ENCODE peak calls at places on chromosomes 2 and 18, in eight cellular contexts. H is erythroblast, Z is RWPE1, Q is AG08395, J is Daoy, T is renal cortical epithelial cell, E is KBM-7, O is NCI-H1105. Y is an unnamed sample.

GRCh38 chr2:101793277-101793969 is 95.9 kb downstream of the MAP4K4 start:
- DNase-seq in H (no peak), Z (no peak), Q (no peak), J (no peak), T (no peak), E (no peak), O (peak), Y (no peak)

GRCh38 chr18:55863876-55864275 is 275.9 kb upstream of the TCF4 start:
- DNase-seq in H (no peak), Z (no peak), Q (peak), J (no peak), T (no peak), E (no peak), O (peak), Y (no peak)

GRCh38 chr2:169363570-169364150 is 1.3 kb upstream of the LRP2 start:
- DNase-seq in H (peak), Z (no peak), Q (peak), J (peak), T (no peak), E (peak), O (peak), Y (no peak)

GRCh38 chr18:26963292-26963691 is 97.8 kb upstream of the AQP4 start:
- DNase-seq in H (no peak), Z (no peak), Q (no peak), J (no peak), T (peak), E (no peak), O (no peak), Y (no peak)

GRCh38 chr18:33578371-33579146 is 540 bp downstream of the ASXL3 start:
- DNase-seq in H (peak), Z (no peak), Q (peak), J (peak), T (no peak), E (peak), O (peak), Y (no peak)

GRCh38 chr2:52964916-52965530 is 802.6 kb upstream of the CHAC2 start:
- DNase-seq in H (no peak), Z (no peak), Q (no peak), J (no peak), T (no peak), E (no peak), O (no peak), Y (no peak)

GRCh38 chr18:28766721-28767120 is 589.8 kb upstream of the CDH2 start:
- DNase-seq in H (no peak), Z (no peak), Q (no peak), J (no peak), T (no peak), E (no peak), O (no peak), Y (no peak)

GRCh38 chr18:14189858-14190257 is 57.6 kb upstream of the ZNF519 start:
- DNase-seq in H (no peak), Z (no peak), Q (no peak), J (peak), T (peak), E (no peak), O (no peak), Y (peak)

GRCh38 chr2:105299290-105299689 is 30.2 kb downstream of the TGFBRAP1 start:
- DNase-seq in H (peak), Z (no peak), Q (no peak), J (no peak), T (peak), E (peak), O (no peak), Y (no peak)

GRCh38 chr2:99811544-99811943 is 321.7 kb upstream of the REV1 start:
- DNase-seq in H (no peak), Z (peak), Q (peak), J (peak), T (no peak), E (no peak), O (no peak), Y (no peak)

GRCh38 chr2:219285894-219286425 is 6.8 kb downstream of the DNAJB2 start:
- DNase-seq in H (no peak), Z (peak), Q (peak), J (no peak), T (no peak), E (no peak), O (no peak), Y (no peak)

GRCh38 chr2:197777823-197778407 is 7.2 kb downstream of the BOLL start:
- DNase-seq in H (peak), Z (peak), Q (peak), J (peak), T (peak), E (peak), O (no peak), Y (no peak)

GRCh38 chr2:138081225-138082073 is 117.2 kb downstream of the HNMT start:
- DNase-seq in H (no peak), Z (no peak), Q (no peak), J (no peak), T (peak), E (no peak), O (no peak), Y (peak)

GRCh38 chr2:98759338-98759737 is 28.4 kb upstream of the MGAT4A start:
- DNase-seq in H (no peak), Z (no peak), Q (no peak), J (no peak), T (no peak), E (peak), O (no peak), Y (no peak)

GRCh38 chr2:62785810-62786593 is 80.5 kb downstream of the EHBP1 start:
- DNase-seq in H (no peak), Z (peak), Q (peak), J (no peak), T (peak), E (peak), O (no peak), Y (no peak)

GRCh38 chr2:102093662-102094061 is 48.9 kb upstream of the IL1R1 start:
- DNase-seq in H (no peak), Z (no peak), Q (no peak), J (no peak), T (no peak), E (no peak), O (no peak), Y (no peak)

GRCh38 chr2:102895386-102895785 is 133.6 kb downstream of the TMEM182 start:
- DNase-seq in H (no peak), Z (no peak), Q (no peak), J (no peak), T (no peak), E (peak), O (no peak), Y (no peak)

GRCh38 chr2:28643324-28643723 is 108.3 kb upstream of the PPP1CB start:
- DNase-seq in H (no peak), Z (peak), Q (no peak), J (peak), T (peak), E (no peak), O (no peak), Y (no peak)

GRCh38 chr2:144509001-144509545 is 10.8 kb downstream of the ZEB2 start:
- DNase-seq in H (peak), Z (no peak), Q (no peak), J (no peak), T (peak), E (peak), O (no peak), Y (no peak)

GRCh38 chr2:207184768-207185167 is 19.0 kb upstream of the KLF7 start:
- DNase-seq in H (no peak), Z (no peak), Q (no peak), J (no peak), T (peak), E (no peak), O (no peak), Y (no peak)

GRCh38 chr2:48292429-48292828 is 237.5 kb upstream of the STON1 start:
- DNase-seq in H (peak), Z (no peak), Q (no peak), J (no peak), T (no peak), E (peak), O (no peak), Y (no peak)

GRCh38 chr2:113075600-113075999 is 7.8 kb downstream of the IL1F10 start:
- DNase-seq in H (no peak), Z (no peak), Q (no peak), J (no peak), T (no peak), E (no peak), O (no peak), Y (no peak)

GRCh38 chr2:109102588-109103233 is 26.3 kb upstream of the SH3RF3 start:
- DNase-seq in H (no peak), Z (no peak), Q (no peak), J (no peak), T (no peak), E (no peak), O (no peak), Y (no peak)

GRCh38 chr2:36587091-36587490 is 10.9 kb downstream of the FEZ2 start:
- DNase-seq in H (no peak), Z (no peak), Q (peak), J (no peak), T (no peak), E (no peak), O (no peak), Y (no peak)

GRCh38 chr2:56334622-56335021 is 150.8 kb downstream of the CCDC85A start:
- DNase-seq in H (no peak), Z (no peak), Q (peak), J (no peak), T (peak), E (no peak), O (no peak), Y (no peak)

GRCh38 chr2:138607746-138608145 is 106.2 kb downstream of the SPOPL start:
- DNase-seq in H (no peak), Z (no peak), Q (no peak), J (no peak), T (no peak), E (no peak), O (no peak), Y (no peak)